ENCODE peak calls at places on chromosomes 6 and 20, in seven cellular contexts. A is GM23338, B is sigmoid colon, F is prostate gland, S is breast epithelium, E is suprapubic skin, K is stomach. U is an unnamed sample.

GRCh38 chr6:36350082-36350481 is 13.4 kb upstream of the BNIP5 start:
- DNase-seq in A (no peak), B (no peak), F (no peak), S (no peak), E (no peak), K (no peak), U (no peak)

GRCh38 chr20:6942266-6942665 is 174.8 kb downstream of the BMP2 start:
- DNase-seq in A (no peak), B (no peak), F (no peak), S (no peak), E (no peak), K (no peak), U (peak; percentile 24)

GRCh38 chr6:26205161-26205624 is 118.0 kb downstream of the HFE start:
- DNase-seq in A (peak; percentile 86), B (peak; percentile 95), F (peak; percentile 77), S (peak; percentile 82), E (no peak), K (peak; percentile 77), U (no peak)

GRCh38 chr6:121856296-121856695 is 420.9 kb downstream of the GJA1 start:
- DNase-seq in A (no peak), B (no peak), F (no peak), S (no peak), E (no peak), K (no peak), U (no peak)

GRCh38 chr20:9119776-9120175 is 50.9 kb downstream of the PLCB4 start:
- DNase-seq in A (no peak), B (peak; percentile 75), F (peak; percentile 39), S (no peak), E (no peak), K (peak; percentile 41), U (no peak)

GRCh38 chr6:45801471-45802289 is 214.0 kb downstream of the CLIC5 start:
- DNase-seq in A (no peak), B (no peak), F (no peak), S (no peak), E (no peak), K (no peak), U (no peak)

GRCh38 chr6:163667372-163668060 is 253.0 kb downstream of the QKI start:
- DNase-seq in A (no peak), B (peak; percentile 74), F (no peak), S (no peak), E (no peak), K (no peak), U (no peak)

GRCh38 chr20:21326700-21327099 is 23.6 kb downstream of the XRN2 start:
- DNase-seq in A (no peak), B (no peak), F (no peak), S (no peak), E (no peak), K (no peak), U (no peak)

GRCh38 chr6:169589699-169590257 is 112.1 kb downstream of the WDR27 start:
- DNase-seq in A (no peak), B (no peak), F (no peak), S (no peak), E (no peak), K (no peak), U (no peak)

GRCh38 chr6:106442351-106442750 is 81.8 kb downstream of the CRYBG1 start:
- DNase-seq in A (no peak), B (no peak), F (peak; percentile 19), S (no peak), E (no peak), K (no peak), U (no peak)

GRCh38 chr6:129672345-129672691 is 37.7 kb downstream of the ARHGAP18 start:
- DNase-seq in A (no peak), B (no peak), F (no peak), S (no peak), E (no peak), K (no peak), U (peak; percentile 42)

GRCh38 chr20:55099251-55099650 is 623.9 kb downstream of the DOK5 start:
- DNase-seq in A (no peak), B (no peak), F (no peak), S (no peak), E (no peak), K (no peak), U (no peak)

GRCh38 chr6:84623956-84624680 is 140.3 kb downstream of the TBX18 start:
- DNase-seq in A (no peak), B (no peak), F (no peak), S (no peak), E (no peak), K (no peak), U (no peak)

GRCh38 chr6:93036835-93037234 is 382.5 kb downstream of the EPHA7 start:
- DNase-seq in A (peak; percentile 62), B (no peak), F (no peak), S (no peak), E (no peak), K (no peak), U (no peak)

GRCh38 chr6:7085911-7086310 is 21.9 kb upstream of the RREB1 start:
- DNase-seq in A (no peak), B (peak; percentile 67), F (no peak), S (no peak), E (no peak), K (peak; percentile 63), U (no peak)

GRCh38 chr20:37398750-37399621 is 53.0 kb downstream of the SRC start:
- DNase-seq in A (no peak), B (no peak), F (no peak), S (no peak), E (no peak), K (no peak), U (no peak)

GRCh38 chr6:169868458-169868857 is 117.0 kb downstream of the ERMARD start:
- DNase-seq in A (no peak), B (peak; percentile 65), F (no peak), S (no peak), E (no peak), K (peak; percentile 57), U (no peak)

GRCh38 chr6:71091167-71091566 is 134.3 kb upstream of the B3GAT2 start:
- DNase-seq in A (no peak), B (no peak), F (no peak), S (no peak), E (no peak), K (no peak), U (no peak)

GRCh38 chr6:140806431-140806830 is 1326.3 kb upstream of the GJE1 start:
- DNase-seq in A (no peak), B (no peak), F (no peak), S (no peak), E (no peak), K (no peak), U (no peak)

GRCh38 chr20:8082999-8083398 is 49.1 kb upstream of the PLCB1 start:
- DNase-seq in A (no peak), B (no peak), F (no peak), S (no peak), E (no peak), K (no peak), U (no peak)

GRCh38 chr6:164097557-164098398 is 683.3 kb downstream of the QKI start:
- DNase-seq in A (peak; percentile 45), B (no peak), F (no peak), S (no peak), E (no peak), K (no peak), U (peak; percentile 34)

GRCh38 chr6:156695747-156696146 is 81.4 kb upstream of the ARID1B start:
- DNase-seq in A (no peak), B (no peak), F (no peak), S (no peak), E (no peak), K (no peak), U (no peak)

GRCh38 chr6:129446272-129446851 is 263.6 kb downstream of the ARHGAP18 start:
- DNase-seq in A (peak; percentile 47), B (no peak), F (no peak), S (no peak), E (no peak), K (no peak), U (no peak)

GRCh38 chr6:115935361-115935760 is 125.3 kb downstream of the FRK start:
- DNase-seq in A (no peak), B (no peak), F (no peak), S (no peak), E (no peak), K (no peak), U (no peak)

GRCh38 chr6:70706491-70707123 is 38.9 kb downstream of the SMAP1 start:
- DNase-seq in A (peak; percentile 71), B (no peak), F (no peak), S (no peak), E (no peak), K (no peak), U (no peak)

GRCh38 chr6:33211136-33211535 is 2.8 kb downstream of the RING1 start:
- DNase-seq in A (no peak), B (no peak), F (no peak), S (no peak), E (no peak), K (no peak), U (no peak)

GRCh38 chr6:33211666-33212422 is 3.5 kb downstream of the RING1 start:
- DNase-seq in A (peak; percentile 82), B (no peak), F (no peak), S (no peak), E (no peak), K (no peak), U (no peak)

GRCh38 chr6:33213989-33214335 is 5.7 kb downstream of the RING1 start:
- DNase-seq in A (no peak), B (no peak), F (no peak), S (no peak), E (no peak), K (no peak), U (no peak)

GRCh38 chr6:33213166-33213988 is 5.1 kb downstream of the RING1 start:
- DNase-seq in A (peak; percentile 71), B (no peak), F (no peak), S (no peak), E (no peak), K (no peak), U (no peak)

GRCh38 chr6:33212857-33213165 is 4.5 kb downstream of the RING1 start:
- DNase-seq in A (no peak), B (no peak), F (no peak), S (no peak), E (no peak), K (no peak), U (no peak)
- H3K4me3 ChIP-seq in A (peak overlapping the region; percentile 90), B (peak overlapping the region; percentile 55), F (peak overlapping the region; percentile 32), S (peak overlapping the region; percentile 44), E (peak overlapping the region; percentile 56), K (peak overlapping the region; percentile 44), U (peak overlapping the region; percentile 55)

GRCh38 chr20:57617079-57617795 is 3.0 kb downstream of the ZBP1 start:
- DNase-seq in A (no peak), B (no peak), F (no peak), S (no peak), E (no peak), K (no peak), U (no peak)
- H3K4me1 ChIP-seq in A (no peaks in the 10 kb centered on the region), B (no peaks in the 10 kb centered on the region), F (no peaks in the 10 kb centered on the region), S (no peaks in the 10 kb centered on the region), E (peaks cover 7% of the 10 kb centered on the region), K (no peaks in the 10 kb centered on the region), U (no peaks in the 10 kb centered on the region)

DNA sequence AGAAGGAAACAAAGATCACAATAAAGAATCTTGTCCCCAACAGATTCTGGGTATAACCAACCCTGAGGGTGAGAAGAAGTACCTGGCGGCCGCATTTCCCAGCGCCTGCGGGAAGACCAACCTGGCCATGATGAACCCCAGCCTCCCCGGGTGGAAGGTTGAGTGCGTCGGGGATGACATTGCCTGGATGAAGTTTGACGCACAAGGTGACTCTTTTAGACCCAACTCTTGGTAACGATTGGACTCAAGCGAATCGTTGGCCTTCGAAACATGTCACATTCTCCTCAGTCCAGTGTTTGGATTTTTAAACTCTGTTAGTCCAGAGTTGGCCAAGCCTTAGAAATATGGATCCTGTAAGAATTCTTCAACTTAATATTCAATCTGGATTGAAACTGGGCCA is 2.6 kb downstream of the PCK1 start:
- DNase-seq in A (no peak), B (no peak), F (no peak), S (no peak), E (no peak), K (no peak), U (no peak)
- TF ChIP-seq POLR2AphosphoS5 in A (no peak), B (no peak), F (no peak), S (no peak), E (no peak), K (no peak), U (no peak)

GRCh38 chr6:148272597-148272996 is 70.0 kb upstream of the SASH1 start:
- DNase-seq in A (no peak), B (no peak), F (no peak), S (no peak), E (no peak), K (no peak), U (no peak)
- H3K4me3 ChIP-seq in A (no peak overlapping the region), B (no peak overlapping the region), F (no peak overlapping the region), S (peak overlapping the region; percentile 20), E (no peak overlapping the region), K (no peak overlapping the region), U (no peak overlapping the region)